ENCODE peak calls at places on chromosomes 11 and 22, in ten cellular contexts. P is substantia nigra; U is naive thymus-derived CD4-positive, alpha-beta T cell; C is body of pancreas; Y is CD8-positive, alpha-beta T cell; D is DND-41; V is cardiac muscle cell; O is left lung; Q is RWPE1; N is small intestine. K is an unnamed sample.

GRCh38 chr11:128587415-128587814 is at the start of gene ETS1:
- DNase-seq in U (no peak), C (peak; percentile 63), N (no peak), O (no peak), D (no peak), Y (no peak), P (no peak), V (no peak), Q (peak; percentile 13), K (peak; percentile 82)

GRCh38 chr11:101346591-101346990 is 217.0 kb upstream of the PGR start:
- DNase-seq in O (no peak), Q (no peak), U (no peak), C (no peak), N (no peak), V (peak; percentile 30), P (no peak), Y (no peak), D (no peak), K (no peak)

GRCh38 chr22:45867118-45867905 is 109.7 kb downstream of the WNT7B start:
- DNase-seq in U (no peak), D (peak; percentile 3), O (peak; percentile 83), Y (no peak), Q (no peak), P (no peak), C (no peak), V (peak; percentile 49), N (no peak), K (peak; percentile 72)

GRCh38 chr11:197741-198235 is 4.9 kb downstream of the SCGB1C1 start:
- DNase-seq in C (no peak), O (peak; percentile 41), P (no peak), N (no peak), U (no peak), V (no peak), Y (peak; percentile 2), D (no peak), Q (no peak), K (no peak)

GRCh38 chr22:30424471-30425326 is 869 bp upstream of the MTFP1 start:
- DNase-seq in Y (no peak), N (peak; percentile 47), C (no peak), O (no peak), U (no peak), P (no peak), V (no peak), Q (no peak), D (peak; percentile 25), K (peak; percentile 48)

GRCh38 chr11:102413497-102413896 is 39.1 kb downstream of the TMEM123 start:
- DNase-seq in V (no peak), O (no peak), D (no peak), P (no peak), N (no peak), C (no peak), U (no peak), Q (no peak), Y (peak; percentile 26), K (no peak)

GRCh38 chr11:46341454-46341853 is 5.8 kb upstream of the DGKZ start:
- DNase-seq in C (no peak), P (no peak), N (no peak), Y (no peak), D (no peak), Q (no peak), V (no peak), O (no peak), U (no peak), K (no peak)

GRCh38 chr11:35214181-35214770 is 75.3 kb downstream of the CD44 start:
- DNase-seq in D (no peak), Q (no peak), C (no peak), P (no peak), O (no peak), V (no peak), N (no peak), Y (no peak), U (no peak), K (no peak)

GRCh38 chr22:45997775-45998637 is 21.0 kb upstream of the WNT7B start:
- DNase-seq in O (peak; percentile 68), V (no peak), Y (no peak), D (no peak), U (no peak), P (no peak), N (no peak), C (peak; percentile 56), Q (no peak), K (no peak)

GRCh38 chr22:17710023-17710422 is 64.2 kb downstream of the BID start:
- DNase-seq in Q (no peak), U (no peak), D (no peak), O (no peak), N (no peak), Y (no peak), C (no peak), P (no peak), V (no peak), K (no peak)

GRCh38 chr22:26672060-26672471 is 14.7 kb downstream of the MIAT start:
- DNase-seq in Y (peak; percentile 14), N (no peak), V (no peak), Q (no peak), O (no peak), P (no peak), D (no peak), C (no peak), U (no peak), K (no peak)

GRCh38 chr11:6635082-6635932 is 16.1 kb upstream of the TPP1 start:
- DNase-seq in P (peak; percentile 65), N (peak; percentile 83), V (peak; percentile 70), Q (no peak), C (peak; percentile 58), O (no peak), U (no peak), Y (no peak), D (no peak), K (no peak)

DNA sequence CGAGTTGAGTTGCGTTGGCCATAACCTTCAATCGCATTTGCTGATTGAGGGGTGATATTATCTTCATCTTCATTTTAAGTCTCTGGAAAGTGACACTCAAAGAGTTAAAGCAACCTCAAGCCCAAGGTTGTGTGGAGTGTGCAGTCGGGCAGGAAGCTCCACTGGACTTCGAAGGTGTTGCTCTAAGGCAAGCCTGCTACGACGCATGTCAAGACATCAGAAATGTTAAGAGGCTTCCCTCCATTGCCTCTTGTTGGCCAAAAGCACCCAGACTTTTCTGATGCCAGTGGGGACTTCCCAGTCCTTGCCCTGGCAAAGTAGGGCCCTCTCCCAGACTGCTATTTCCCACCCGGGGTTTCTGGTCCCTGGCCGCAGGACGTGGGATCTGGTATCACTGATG is 23.6 kb upstream of the SCGB1D1 start:
- DNase-seq in C (no peak), Y (no peak), V (no peak), O (no peak), U (no peak), P (no peak), N (no peak), D (no peak), Q (no peak), K (no peak)
- H3K27ac ChIP-seq in C (no peak overlapping the region), Y (no peak overlapping the region), V (no peak overlapping the region), O (no peak overlapping the region), U (no peak overlapping the region), P (no peak overlapping the region), N (no peak overlapping the region), D (no peak overlapping the region), Q (no peak overlapping the region), K (no peak overlapping the region)

DNA sequence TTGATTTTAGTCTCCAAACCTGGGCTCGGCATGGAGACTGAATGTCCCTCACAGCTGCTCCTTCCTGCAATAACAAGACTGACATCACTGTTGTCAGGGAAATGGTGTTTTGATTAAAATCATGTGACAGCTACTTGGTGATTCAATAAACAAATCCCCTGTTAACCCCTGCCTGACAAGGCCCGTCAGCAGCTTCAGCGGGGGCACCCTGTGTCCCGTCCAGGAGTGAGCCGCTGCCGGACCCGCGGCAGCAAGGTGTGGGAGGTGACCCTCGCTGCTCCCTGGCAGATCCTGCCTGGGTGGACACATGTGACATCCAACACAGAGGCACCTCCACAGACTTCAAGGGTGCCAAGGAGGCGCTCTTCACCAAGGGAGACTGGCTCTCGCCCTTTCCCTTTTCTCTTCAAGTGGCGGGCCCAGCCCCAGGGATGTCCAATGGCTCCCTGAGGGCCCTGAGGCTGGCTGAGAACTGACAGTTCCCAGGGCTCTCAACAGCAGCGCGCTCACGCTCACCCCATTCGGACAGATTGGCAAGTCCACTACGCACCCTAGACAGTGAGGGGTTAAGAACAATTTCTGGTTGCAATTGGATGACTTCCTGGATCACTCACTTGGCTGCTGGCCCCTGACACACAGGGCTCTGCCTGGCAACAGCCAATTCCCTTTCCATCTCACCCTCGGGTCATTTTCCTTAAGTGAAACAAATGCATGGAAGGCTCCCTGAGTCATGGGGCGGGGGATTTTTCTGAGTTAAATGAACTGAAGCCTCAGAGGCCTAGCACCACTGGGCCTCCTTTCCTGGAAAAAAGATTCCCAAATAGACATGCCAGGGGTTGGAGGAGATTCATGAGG is 30.7 kb downstream of the PPP2R1B start:
- DNase-seq in O (no peak), Q (peak; percentile 93), U (no peak), V (peak; percentile 98), P (peak; percentile 94), D (no peak), N (peak; percentile 40), C (peak; percentile 74), Y (no peak), K (no peak)
- H3K27ac ChIP-seq in O (peak overlapping the region; percentile 93), Q (peak overlapping the region; percentile 87), U (no peak overlapping the region), V (peak overlapping the region; percentile 25), P (peak overlapping the region; percentile 98), D (no peak overlapping the region), N (peak overlapping the region; percentile 97), C (peak overlapping the region; percentile 27), Y (no peak overlapping the region), K (no peak overlapping the region)

DNA sequence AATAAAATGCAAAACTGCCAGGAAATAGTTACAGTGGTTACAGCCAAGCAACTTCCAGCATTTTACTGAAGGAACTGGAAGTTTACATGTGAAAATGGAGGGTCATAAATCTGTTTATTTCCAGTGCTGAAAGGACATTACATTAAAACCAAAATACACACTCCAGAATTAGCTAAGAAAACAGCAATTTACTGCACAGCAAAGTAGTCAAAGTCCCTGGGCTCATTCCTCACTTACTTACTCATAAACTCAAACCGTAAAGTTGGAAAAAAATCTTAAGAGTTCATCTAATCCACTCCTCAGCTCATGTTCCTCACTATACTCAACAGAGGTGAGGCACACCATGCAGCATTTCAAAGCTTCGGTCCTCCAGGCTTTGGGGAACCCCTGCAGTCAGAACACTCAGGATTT is 17.4 kb downstream of the CTSC start:
- DNase-seq in C (no peak), N (no peak), D (no peak), Q (no peak), P (no peak), V (peak; percentile 33), U (no peak), O (no peak), Y (no peak), K (no peak)
- H3K27ac ChIP-seq in C (no peak overlapping the region), N (peak overlapping the region; percentile 45), D (no peak overlapping the region), Q (no peak overlapping the region), P (no peak overlapping the region), V (no peak overlapping the region), U (no peak overlapping the region), O (peak overlapping the region; percentile 55), Y (no peak overlapping the region), K (no peak overlapping the region)

DNA sequence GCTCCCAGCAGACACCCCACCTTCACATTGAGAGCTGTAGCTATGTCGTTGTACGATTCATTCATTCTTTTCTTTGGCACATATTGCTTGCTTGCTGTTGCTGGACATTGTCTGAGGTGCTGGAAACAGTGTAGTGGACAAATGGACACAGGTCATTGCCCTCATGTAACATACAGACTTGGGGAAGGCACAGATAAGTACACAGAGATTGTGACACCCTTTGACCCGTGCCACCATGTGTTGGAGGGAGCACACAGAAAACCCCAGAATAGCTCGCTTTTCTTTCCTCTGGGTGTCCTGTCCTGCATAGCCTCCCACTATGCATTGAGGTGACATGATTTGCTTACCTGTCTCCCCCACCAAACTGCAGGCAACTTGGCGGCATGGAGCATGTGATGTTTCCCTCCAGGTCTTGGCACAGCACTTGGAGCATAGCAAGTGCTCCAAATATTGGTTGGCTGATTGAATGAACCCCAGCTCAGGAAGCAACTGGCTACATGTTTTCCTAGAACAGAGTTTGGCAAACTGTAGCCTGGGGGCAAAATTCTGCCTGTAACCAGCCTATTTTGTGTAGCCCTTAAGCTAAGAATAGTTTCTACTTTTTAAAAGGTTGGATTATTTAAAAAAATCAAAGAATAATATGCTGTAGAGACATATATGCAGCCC is 30.9 kb upstream of the NECTIN1 start:
- DNase-seq in C (no peak), P (no peak), V (no peak), U (no peak), Y (no peak), D (no peak), O (no peak), Q (no peak), N (no peak), K (no peak)
- H3K27ac ChIP-seq in C (no peak overlapping the region), P (no peak overlapping the region), V (no peak overlapping the region), U (no peak overlapping the region), Y (no peak overlapping the region), D (no peak overlapping the region), O (no peak overlapping the region), Q (peak overlapping the region; percentile 52), N (no peak overlapping the region), K (no peak overlapping the region)